ENCODE peak calls at places on chromosomes 7 and 10, in nine cellular contexts. One of them, this sample, is unnamed. For H3K4me1, the result is how much of the 10 kb centered on the place peaks cover.

GRCh38 chr7:121908042-121908441 is 35.1 kb downstream of the PTPRZ1 start:
- DNase-seq in IMR-90: no peak
- DNase-seq in neural progenitor cell: no peak
- DNase-seq in GM12878: no peak
- DNase-seq in psoas muscle: no peak
- DNase-seq in prostate gland: no peak
- DNase-seq in right lobe of liver: no peak
- DNase-seq in lower lobe of right lung: no peak
- DNase-seq in thoracic aorta: no peak
- DNase-seq in this sample: no peak

GRCh38 chr10:131726460-131726861 is 174.3 kb upstream of the PPP2R2D start:
- DNase-seq in thoracic aorta: no peak
- DNase-seq in neural progenitor cell: peak
- DNase-seq in prostate gland: peak
- DNase-seq in lower lobe of right lung: peak
- DNase-seq in right lobe of liver: no peak
- DNase-seq in psoas muscle: peak
- DNase-seq in IMR-90: no peak
- DNase-seq in GM12878: no peak
- DNase-seq in this sample: no peak

GRCh38 chr7:134302120-134302519 is 14.6 kb downstream of the SLC35B4 start:
- DNase-seq in right lobe of liver: no peak
- DNase-seq in prostate gland: no peak
- DNase-seq in GM12878: no peak
- DNase-seq in thoracic aorta: no peak
- DNase-seq in psoas muscle: no peak
- DNase-seq in lower lobe of right lung: no peak
- DNase-seq in neural progenitor cell: no peak
- DNase-seq in IMR-90: peak
- DNase-seq in this sample: no peak

GRCh38 chr10:123556049-123556448 is 110.1 kb upstream of the GPR26 start:
- DNase-seq in psoas muscle: no peak
- DNase-seq in IMR-90: no peak
- DNase-seq in thoracic aorta: no peak
- DNase-seq in neural progenitor cell: no peak
- DNase-seq in lower lobe of right lung: no peak
- DNase-seq in prostate gland: no peak
- DNase-seq in right lobe of liver: no peak
- DNase-seq in GM12878: no peak
- DNase-seq in this sample: no peak

GRCh38 chr7:150823484-150824126 is 23.0 kb downstream of the TMEM176A start:
- DNase-seq in thoracic aorta: no peak
- DNase-seq in lower lobe of right lung: no peak
- DNase-seq in psoas muscle: no peak
- DNase-seq in neural progenitor cell: no peak
- DNase-seq in prostate gland: no peak
- DNase-seq in right lobe of liver: no peak
- DNase-seq in GM12878: no peak
- DNase-seq in IMR-90: no peak
- DNase-seq in this sample: no peak

GRCh38 chr10:86308056-86308455 is 58.5 kb downstream of the GRID1 start:
- DNase-seq in lower lobe of right lung: no peak
- DNase-seq in right lobe of liver: peak
- DNase-seq in neural progenitor cell: no peak
- DNase-seq in GM12878: no peak
- DNase-seq in psoas muscle: no peak
- DNase-seq in prostate gland: no peak
- DNase-seq in thoracic aorta: no peak
- DNase-seq in IMR-90: no peak
- DNase-seq in this sample: no peak

GRCh38 chr7:19405546-19405945 is 260.3 kb upstream of the FERD3L start:
- DNase-seq in thoracic aorta: no peak
- DNase-seq in psoas muscle: no peak
- DNase-seq in prostate gland: no peak
- DNase-seq in right lobe of liver: no peak
- DNase-seq in IMR-90: peak
- DNase-seq in neural progenitor cell: no peak
- DNase-seq in lower lobe of right lung: no peak
- DNase-seq in GM12878: no peak
- DNase-seq in this sample: no peak

GRCh38 chr10:69716711-69717560 is 84.8 kb upstream of the COL13A1 start:
- DNase-seq in right lobe of liver: peak
- DNase-seq in lower lobe of right lung: peak
- DNase-seq in neural progenitor cell: peak
- DNase-seq in psoas muscle: peak
- DNase-seq in prostate gland: peak
- DNase-seq in thoracic aorta: no peak
- DNase-seq in IMR-90: peak
- DNase-seq in GM12878: no peak
- DNase-seq in this sample: peak

GRCh38 chr7:74009719-74010118 is 18.3 kb upstream of the ELN start:
- DNase-seq in neural progenitor cell: no peak
- DNase-seq in GM12878: no peak
- DNase-seq in thoracic aorta: no peak
- DNase-seq in lower lobe of right lung: no peak
- DNase-seq in prostate gland: no peak
- DNase-seq in psoas muscle: peak
- DNase-seq in IMR-90: no peak
- DNase-seq in right lobe of liver: no peak
- DNase-seq in this sample: no peak

GRCh38 chr7:16417958-16418357 is 3.4 kb downstream of the CRPPA start:
- DNase-seq in right lobe of liver: no peak
- DNase-seq in thoracic aorta: no peak
- DNase-seq in prostate gland: no peak
- DNase-seq in lower lobe of right lung: peak
- DNase-seq in psoas muscle: no peak
- DNase-seq in IMR-90: peak
- DNase-seq in neural progenitor cell: no peak
- DNase-seq in GM12878: no peak
- DNase-seq in this sample: no peak

GRCh38 chr7:76224695-76225094 is 23.0 kb downstream of the SRRM3 start:
- DNase-seq in right lobe of liver: no peak
- DNase-seq in thoracic aorta: no peak
- DNase-seq in prostate gland: no peak
- DNase-seq in lower lobe of right lung: no peak
- DNase-seq in neural progenitor cell: no peak
- DNase-seq in psoas muscle: no peak
- DNase-seq in GM12878: no peak
- DNase-seq in IMR-90: no peak
- DNase-seq in this sample: no peak

GRCh38 chr7:7176421-7177043 is 5.8 kb upstream of the C1GALT1 start:
- DNase-seq in lower lobe of right lung: no peak
- DNase-seq in GM12878: no peak
- DNase-seq in neural progenitor cell: peak
- DNase-seq in right lobe of liver: no peak
- DNase-seq in thoracic aorta: no peak
- DNase-seq in IMR-90: peak
- DNase-seq in psoas muscle: no peak
- DNase-seq in prostate gland: no peak
- DNase-seq in this sample: no peak

GRCh38 chr7:1276626-1277175 is 44.0 kb downstream of the UNCX start:
- DNase-seq in lower lobe of right lung: peak
- DNase-seq in neural progenitor cell: no peak
- DNase-seq in prostate gland: no peak
- DNase-seq in thoracic aorta: no peak
- DNase-seq in GM12878: no peak
- DNase-seq in psoas muscle: peak
- DNase-seq in IMR-90: no peak
- DNase-seq in right lobe of liver: no peak
- DNase-seq in this sample: no peak

GRCh38 chr10:131673396-131673795 is 227.4 kb upstream of the PPP2R2D start:
- DNase-seq in neural progenitor cell: no peak
- DNase-seq in right lobe of liver: no peak
- DNase-seq in lower lobe of right lung: no peak
- DNase-seq in psoas muscle: no peak
- DNase-seq in GM12878: no peak
- DNase-seq in IMR-90: no peak
- DNase-seq in thoracic aorta: no peak
- DNase-seq in prostate gland: no peak
- DNase-seq in this sample: no peak

GRCh38 chr7:100546868-100547800 is 8.1 kb downstream of the AGFG2 start:
- DNase-seq in right lobe of liver: no peak
- DNase-seq in prostate gland: no peak
- DNase-seq in neural progenitor cell: no peak
- DNase-seq in lower lobe of right lung: no peak
- DNase-seq in GM12878: no peak
- DNase-seq in psoas muscle: no peak
- DNase-seq in IMR-90: no peak
- DNase-seq in thoracic aorta: no peak
- DNase-seq in this sample: no peak

GRCh38 chr7:127153315-127153714 is 99.4 kb downstream of the GRM8 start:
- DNase-seq in GM12878: no peak
- DNase-seq in lower lobe of right lung: no peak
- DNase-seq in psoas muscle: no peak
- DNase-seq in IMR-90: no peak
- DNase-seq in prostate gland: no peak
- DNase-seq in neural progenitor cell: no peak
- DNase-seq in right lobe of liver: no peak
- DNase-seq in thoracic aorta: no peak
- DNase-seq in this sample: no peak

GRCh38 chr7:35249537-35249907 is 4.4 kb downstream of the TBX20 start:
- DNase-seq in IMR-90: no peak
- DNase-seq in right lobe of liver: no peak
- DNase-seq in psoas muscle: no peak
- DNase-seq in lower lobe of right lung: no peak
- DNase-seq in neural progenitor cell: no peak
- DNase-seq in prostate gland: no peak
- DNase-seq in GM12878: no peak
- DNase-seq in thoracic aorta: no peak
- DNase-seq in this sample: no peak

GRCh38 chr10:70567603-70568002 is 34.9 kb downstream of the PRF1 start:
- DNase-seq in GM12878: no peak
- DNase-seq in neural progenitor cell: no peak
- DNase-seq in prostate gland: no peak
- DNase-seq in psoas muscle: no peak
- DNase-seq in right lobe of liver: no peak
- DNase-seq in IMR-90: no peak
- DNase-seq in thoracic aorta: no peak
- DNase-seq in lower lobe of right lung: no peak
- DNase-seq in this sample: no peak

GRCh38 chr10:43963793-43964425 is 315.2 kb upstream of the ZNF32 start:
- DNase-seq in IMR-90: no peak
- DNase-seq in psoas muscle: no peak
- DNase-seq in GM12878: no peak
- DNase-seq in thoracic aorta: no peak
- DNase-seq in right lobe of liver: no peak
- DNase-seq in lower lobe of right lung: no peak
- DNase-seq in prostate gland: no peak
- DNase-seq in neural progenitor cell: no peak
- DNase-seq in this sample: no peak
- H3K4me1 ChIP-seq in IMR-90: under half
- H3K4me1 ChIP-seq in psoas muscle: under half
- H3K4me1 ChIP-seq in GM12878: under half
- H3K4me1 ChIP-seq in thoracic aorta: under half
- H3K4me1 ChIP-seq in right lobe of liver: under half
- H3K4me1 ChIP-seq in lower lobe of right lung: under half
- H3K4me1 ChIP-seq in prostate gland: under half
- H3K4me1 ChIP-seq in neural progenitor cell: under half
- H3K4me1 ChIP-seq in this sample: under half

DNA sequence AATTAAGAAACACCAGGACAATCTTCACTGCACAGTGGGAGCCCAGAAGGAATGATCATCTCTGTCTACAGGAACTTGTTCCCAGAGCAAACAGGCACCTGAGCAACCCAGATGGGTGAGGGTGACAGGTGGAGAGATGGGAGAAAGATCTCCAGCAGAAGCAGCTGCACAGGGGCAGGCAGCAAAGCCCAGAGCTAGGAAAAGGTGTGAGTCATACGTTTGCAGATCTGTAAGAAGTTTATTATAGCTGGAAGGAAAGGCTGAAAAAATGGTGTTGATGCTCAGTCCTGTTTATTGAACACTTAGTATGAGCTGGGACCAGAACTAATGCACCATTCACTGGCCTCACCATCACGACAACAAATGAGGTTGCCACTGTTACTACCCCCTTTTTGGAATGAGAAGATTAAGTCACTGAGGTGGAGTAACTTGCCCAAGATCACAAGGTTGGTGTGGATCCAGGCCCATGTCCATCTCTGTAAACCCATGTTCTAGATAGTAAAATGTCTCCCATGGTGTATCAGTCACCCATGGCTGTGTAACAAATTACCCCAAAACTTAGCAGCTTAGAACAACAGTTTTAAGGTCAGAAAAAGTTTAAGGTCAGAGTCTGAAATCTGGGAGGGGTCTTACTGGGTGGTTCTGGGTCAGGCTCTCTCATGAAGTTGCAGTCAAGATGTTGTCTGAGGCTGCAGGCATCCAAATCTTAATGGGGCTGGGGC is 506.9 kb downstream of the RPS24 start:
- DNase-seq in GM12878: no peak
- DNase-seq in right lobe of liver: no peak
- DNase-seq in IMR-90: peak
- DNase-seq in lower lobe of right lung: no peak
- DNase-seq in psoas muscle: no peak
- DNase-seq in neural progenitor cell: no peak
- DNase-seq in prostate gland: no peak
- DNase-seq in thoracic aorta: no peak
- DNase-seq in this sample: no peak
- H3K4me1 ChIP-seq in GM12878: under half
- H3K4me1 ChIP-seq in right lobe of liver: under half
- H3K4me1 ChIP-seq in IMR-90: under half
- H3K4me1 ChIP-seq in lower lobe of right lung: under half
- H3K4me1 ChIP-seq in psoas muscle: under half
- H3K4me1 ChIP-seq in neural progenitor cell: under half
- H3K4me1 ChIP-seq in prostate gland: under half
- H3K4me1 ChIP-seq in thoracic aorta: under half
- H3K4me1 ChIP-seq in this sample: under half

DNA sequence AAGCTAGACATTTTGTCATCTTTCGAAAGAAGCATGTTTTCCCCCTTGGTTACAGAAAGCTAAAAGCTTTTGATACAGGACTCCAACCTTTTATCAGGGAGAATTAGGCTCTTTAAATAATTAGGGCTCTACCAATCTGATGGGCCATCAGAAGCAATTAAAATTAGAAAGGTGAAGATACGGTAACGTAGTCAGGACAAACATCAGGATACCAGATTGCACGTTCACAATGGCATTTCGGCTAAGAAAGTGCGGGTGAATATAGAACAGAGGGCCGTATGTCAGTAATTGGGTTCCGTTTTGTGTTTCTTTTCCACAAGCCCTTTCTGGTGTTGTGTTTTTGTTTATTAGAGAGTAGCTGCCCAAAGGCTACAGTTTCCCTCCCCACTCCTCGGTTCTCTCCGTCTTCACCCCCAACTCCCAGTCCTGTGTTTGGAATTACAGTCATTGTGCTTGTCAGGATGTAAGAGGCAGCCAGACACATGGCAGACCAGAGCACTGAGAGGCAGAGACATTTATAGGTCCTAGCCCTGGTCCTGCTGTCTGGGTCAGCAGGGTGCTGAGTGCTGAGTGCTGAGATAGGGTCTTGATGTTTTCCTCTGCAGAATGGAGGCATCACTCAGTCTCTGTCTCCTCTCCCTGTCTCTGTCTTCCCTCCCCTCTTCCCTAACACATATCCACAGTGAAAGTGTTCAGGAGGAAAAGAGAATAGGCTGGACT is 5.5 kb downstream of the PFKP start:
- DNase-seq in thoracic aorta: no peak
- DNase-seq in GM12878: no peak
- DNase-seq in right lobe of liver: no peak
- DNase-seq in prostate gland: no peak
- DNase-seq in psoas muscle: no peak
- DNase-seq in lower lobe of right lung: no peak
- DNase-seq in neural progenitor cell: no peak
- DNase-seq in IMR-90: no peak
- DNase-seq in this sample: no peak
- H3K4me1 ChIP-seq in thoracic aorta: under half
- H3K4me1 ChIP-seq in GM12878: under half
- H3K4me1 ChIP-seq in right lobe of liver: under half
- H3K4me1 ChIP-seq in prostate gland: under half
- H3K4me1 ChIP-seq in psoas muscle: under half
- H3K4me1 ChIP-seq in lower lobe of right lung: under half
- H3K4me1 ChIP-seq in neural progenitor cell: under half
- H3K4me1 ChIP-seq in IMR-90: under half
- H3K4me1 ChIP-seq in this sample: under half

GRCh38 chr7:137925091-137925490 is 76.8 kb downstream of the CREB3L2 start:
- DNase-seq in prostate gland: no peak
- DNase-seq in thoracic aorta: no peak
- DNase-seq in IMR-90: peak
- DNase-seq in lower lobe of right lung: no peak
- DNase-seq in right lobe of liver: no peak
- DNase-seq in neural progenitor cell: no peak
- DNase-seq in GM12878: no peak
- DNase-seq in psoas muscle: no peak
- DNase-seq in this sample: no peak
- H3K4me1 ChIP-seq in prostate gland: under half
- H3K4me1 ChIP-seq in thoracic aorta: under half
- H3K4me1 ChIP-seq in IMR-90: under half
- H3K4me1 ChIP-seq in lower lobe of right lung: under half
- H3K4me1 ChIP-seq in right lobe of liver: under half
- H3K4me1 ChIP-seq in neural progenitor cell: under half
- H3K4me1 ChIP-seq in GM12878: under half
- H3K4me1 ChIP-seq in psoas muscle: under half
- H3K4me1 ChIP-seq in this sample: under half